ENCODE peak calls at places on chromosome 6, in seven cellular contexts. One of them, this sample, is unnamed.
A peak's percentile ranks its signal among the peaks of the same experiment; 100 is the strongest.

GRCh38 chr6:14640631-14641030 is 523.1 kb downstream of the CD83 start:
- DNase-seq in neural progenitor cell: no peak
- DNase-seq in hepatocyte: no peak
- DNase-seq in type B pancreatic cell: no peak
- DNase-seq in H9: no peak
- DNase-seq in osteocyte: no peak
- DNase-seq in Peyer's patch: no peak
- DNase-seq in this sample: no peak

GRCh38 chr6:52548353-52548713 is 28.5 kb downstream of the TRAM2 start:
- DNase-seq in Peyer's patch: no peak
- DNase-seq in hepatocyte: no peak
- DNase-seq in osteocyte: no peak
- DNase-seq in neural progenitor cell: no peak
- DNase-seq in type B pancreatic cell: no peak
- DNase-seq in H9: no peak
- DNase-seq in this sample: no peak

GRCh38 chr6:104629826-104630225 is 229.9 kb downstream of the HACE1 start:
- DNase-seq in H9: no peak
- DNase-seq in Peyer's patch: no peak
- DNase-seq in type B pancreatic cell: no peak
- DNase-seq in neural progenitor cell: no peak
- DNase-seq in hepatocyte: no peak
- DNase-seq in osteocyte: no peak
- DNase-seq in this sample: no peak

GRCh38 chr6:159871241-159871640 is 19.5 kb upstream of the MAS1 start:
- DNase-seq in osteocyte: no peak
- DNase-seq in Peyer's patch: no peak
- DNase-seq in type B pancreatic cell: no peak
- DNase-seq in neural progenitor cell: no peak
- DNase-seq in H9: no peak
- DNase-seq in hepatocyte: no peak
- DNase-seq in this sample: no peak

GRCh38 chr6:22929228-22929627 is 359.9 kb downstream of the HDGFL1 start:
- DNase-seq in Peyer's patch: no peak
- DNase-seq in hepatocyte: no peak
- DNase-seq in neural progenitor cell: no peak
- DNase-seq in type B pancreatic cell: no peak
- DNase-seq in osteocyte: no peak
- DNase-seq in H9: no peak
- DNase-seq in this sample: no peak

GRCh38 chr6:122872311-122872710 is 83.3 kb downstream of the SMPDL3A start:
- DNase-seq in hepatocyte: no peak
- DNase-seq in osteocyte: no peak
- DNase-seq in type B pancreatic cell: no peak
- DNase-seq in Peyer's patch: no peak
- DNase-seq in H9: no peak
- DNase-seq in neural progenitor cell: no peak
- DNase-seq in this sample: no peak

GRCh38 chr6:34090495-34090894 is 55.4 kb downstream of the GRM4 start:
- DNase-seq in type B pancreatic cell: no peak
- DNase-seq in Peyer's patch: no peak
- DNase-seq in hepatocyte: no peak
- DNase-seq in neural progenitor cell: no peak
- DNase-seq in osteocyte: no peak
- DNase-seq in H9: no peak
- DNase-seq in this sample: no peak

GRCh38 chr6:33979750-33980149 is 166.1 kb downstream of the GRM4 start:
- DNase-seq in Peyer's patch: no peak
- DNase-seq in neural progenitor cell: no peak
- DNase-seq in hepatocyte: no peak
- DNase-seq in osteocyte: no peak
- DNase-seq in H9: no peak
- DNase-seq in type B pancreatic cell: no peak
- DNase-seq in this sample: no peak

GRCh38 chr6:52551483-52552277 is 25.2 kb downstream of the TRAM2 start:
- DNase-seq in type B pancreatic cell: no peak
- DNase-seq in Peyer's patch: no peak
- DNase-seq in neural progenitor cell: peak; percentile 71
- DNase-seq in osteocyte: peak; percentile 90
- DNase-seq in H9: peak; percentile 67
- DNase-seq in hepatocyte: peak; percentile 60
- DNase-seq in this sample: no peak

GRCh38 chr6:143592335-143592734 is 80.8 kb upstream of the FUCA2 start:
- DNase-seq in neural progenitor cell: peak; percentile 69
- DNase-seq in osteocyte: no peak
- DNase-seq in H9: no peak
- DNase-seq in hepatocyte: peak; percentile 19
- DNase-seq in type B pancreatic cell: no peak
- DNase-seq in Peyer's patch: no peak
- DNase-seq in this sample: no peak

GRCh38 chr6:155481215-155481614 is 25.6 kb upstream of the NOX3 start:
- DNase-seq in Peyer's patch: no peak
- DNase-seq in neural progenitor cell: no peak
- DNase-seq in hepatocyte: no peak
- DNase-seq in H9: no peak
- DNase-seq in type B pancreatic cell: no peak
- DNase-seq in osteocyte: no peak
- DNase-seq in this sample: no peak

GRCh38 chr6:4788953-4789584 is 12.9 kb downstream of the CDYL start:
- DNase-seq in hepatocyte: no peak
- DNase-seq in Peyer's patch: no peak
- DNase-seq in H9: peak; percentile 55
- DNase-seq in osteocyte: no peak
- DNase-seq in neural progenitor cell: peak; percentile 28
- DNase-seq in type B pancreatic cell: no peak
- DNase-seq in this sample: no peak

GRCh38 chr6:4788482-4788881 is 12.3 kb downstream of the CDYL start:
- DNase-seq in osteocyte: no peak
- DNase-seq in H9: no peak
- DNase-seq in type B pancreatic cell: no peak
- DNase-seq in Peyer's patch: no peak
- DNase-seq in neural progenitor cell: no peak
- DNase-seq in hepatocyte: no peak
- DNase-seq in this sample: no peak

GRCh38 chr6:4786936-4787504 is 10.8 kb downstream of the CDYL start:
- DNase-seq in neural progenitor cell: no peak
- DNase-seq in osteocyte: no peak
- DNase-seq in hepatocyte: no peak
- DNase-seq in H9: no peak
- DNase-seq in type B pancreatic cell: no peak
- DNase-seq in Peyer's patch: no peak
- DNase-seq in this sample: no peak

GRCh38 chr6:4791174-4791573 is 15.0 kb downstream of the CDYL start:
- DNase-seq in hepatocyte: no peak
- DNase-seq in neural progenitor cell: no peak
- DNase-seq in Peyer's patch: no peak
- DNase-seq in H9: no peak
- DNase-seq in type B pancreatic cell: no peak
- DNase-seq in osteocyte: no peak
- DNase-seq in this sample: no peak

DNA sequence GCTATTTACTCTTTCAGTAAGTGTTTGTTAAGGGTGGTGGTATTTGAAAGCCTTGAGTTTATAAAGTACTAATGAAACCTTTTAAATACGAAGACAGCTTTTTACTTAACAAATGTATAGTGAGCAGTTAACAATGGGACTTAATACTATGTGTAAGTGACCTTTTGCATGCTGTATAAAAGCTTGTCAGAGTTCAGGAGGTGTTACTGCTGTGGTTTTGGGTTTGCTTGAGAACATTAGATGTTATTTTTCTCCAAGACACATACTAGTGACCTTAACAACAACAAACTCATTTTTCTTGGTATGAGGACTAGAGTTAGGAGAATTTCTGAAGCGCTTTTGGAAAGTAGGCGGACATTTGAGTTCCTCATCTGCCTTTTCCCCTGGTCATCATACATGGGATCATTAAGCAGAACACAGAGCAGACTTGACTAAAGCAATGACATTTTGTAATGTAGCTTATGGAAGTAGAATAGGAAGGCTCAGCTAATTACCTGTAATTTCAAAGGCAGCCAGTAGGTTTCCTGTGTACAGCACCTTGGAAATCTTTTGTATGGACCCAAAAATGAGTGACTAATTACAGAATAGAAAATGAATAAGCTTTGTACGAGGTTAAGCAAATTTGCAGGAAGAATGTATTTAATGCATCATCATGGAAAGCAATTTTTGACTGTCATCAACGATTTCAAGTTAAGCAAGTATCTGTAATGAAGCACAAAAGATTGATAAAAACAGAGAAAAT is 14.1 kb downstream of the CDYL start:
- DNase-seq in H9: no peak
- DNase-seq in hepatocyte: no peak
- DNase-seq in Peyer's patch: no peak
- DNase-seq in osteocyte: no peak
- DNase-seq in type B pancreatic cell: no peak
- DNase-seq in neural progenitor cell: no peak
- DNase-seq in this sample: no peak
- TF ChIP-seq CTCF in H9: peak; percentile 58
- TF ChIP-seq CTCF in hepatocyte: no peak
- TF ChIP-seq CTCF in Peyer's patch: no peak
- TF ChIP-seq CTCF in osteocyte: no peak
- TF ChIP-seq CTCF in type B pancreatic cell: peak; percentile 56
- TF ChIP-seq CTCF in neural progenitor cell: peak; percentile 29
- TF ChIP-seq CTCF in this sample: peak; percentile 20

GRCh38 chr6:1552296-1552761 is 57.4 kb upstream of the FOXC1 start:
- DNase-seq in type B pancreatic cell: no peak
- DNase-seq in hepatocyte: no peak
- DNase-seq in H9: no peak
- DNase-seq in neural progenitor cell: peak; percentile 26
- DNase-seq in osteocyte: no peak
- DNase-seq in Peyer's patch: no peak
- DNase-seq in this sample: no peak

GRCh38 chr6:1558388-1558787 is 51.3 kb upstream of the FOXC1 start:
- DNase-seq in Peyer's patch: no peak
- DNase-seq in type B pancreatic cell: no peak
- DNase-seq in neural progenitor cell: no peak
- DNase-seq in H9: no peak
- DNase-seq in hepatocyte: no peak
- DNase-seq in osteocyte: peak; percentile 38
- DNase-seq in this sample: no peak

GRCh38 chr6:1554241-1554880 is 55.4 kb upstream of the FOXC1 start:
- DNase-seq in osteocyte: peak; percentile 56
- DNase-seq in type B pancreatic cell: no peak
- DNase-seq in neural progenitor cell: peak; percentile 16
- DNase-seq in H9: no peak
- DNase-seq in Peyer's patch: no peak
- DNase-seq in hepatocyte: no peak
- DNase-seq in this sample: no peak

GRCh38 chr6:1553562-1554088 is 56.1 kb upstream of the FOXC1 start:
- DNase-seq in osteocyte: no peak
- DNase-seq in H9: no peak
- DNase-seq in Peyer's patch: no peak
- DNase-seq in hepatocyte: no peak
- DNase-seq in neural progenitor cell: no peak
- DNase-seq in type B pancreatic cell: no peak
- DNase-seq in this sample: no peak

GRCh38 chr6:1554881-1555569 is 54.7 kb upstream of the FOXC1 start:
- DNase-seq in hepatocyte: peak; percentile 72
- DNase-seq in H9: peak; percentile 49
- DNase-seq in neural progenitor cell: peak; percentile 78
- DNase-seq in type B pancreatic cell: no peak
- DNase-seq in Peyer's patch: peak; percentile 80
- DNase-seq in osteocyte: peak; percentile 74
- DNase-seq in this sample: peak; percentile 51
- TF ChIP-seq CTCF in hepatocyte: peak; percentile 68
- TF ChIP-seq CTCF in H9: peak; percentile 50
- TF ChIP-seq CTCF in neural progenitor cell: peak; percentile 81
- TF ChIP-seq CTCF in type B pancreatic cell: no peak
- TF ChIP-seq CTCF in Peyer's patch: peak; percentile 80
- TF ChIP-seq CTCF in osteocyte: no peak
- TF ChIP-seq CTCF in this sample: peak; percentile 98

DNA sequence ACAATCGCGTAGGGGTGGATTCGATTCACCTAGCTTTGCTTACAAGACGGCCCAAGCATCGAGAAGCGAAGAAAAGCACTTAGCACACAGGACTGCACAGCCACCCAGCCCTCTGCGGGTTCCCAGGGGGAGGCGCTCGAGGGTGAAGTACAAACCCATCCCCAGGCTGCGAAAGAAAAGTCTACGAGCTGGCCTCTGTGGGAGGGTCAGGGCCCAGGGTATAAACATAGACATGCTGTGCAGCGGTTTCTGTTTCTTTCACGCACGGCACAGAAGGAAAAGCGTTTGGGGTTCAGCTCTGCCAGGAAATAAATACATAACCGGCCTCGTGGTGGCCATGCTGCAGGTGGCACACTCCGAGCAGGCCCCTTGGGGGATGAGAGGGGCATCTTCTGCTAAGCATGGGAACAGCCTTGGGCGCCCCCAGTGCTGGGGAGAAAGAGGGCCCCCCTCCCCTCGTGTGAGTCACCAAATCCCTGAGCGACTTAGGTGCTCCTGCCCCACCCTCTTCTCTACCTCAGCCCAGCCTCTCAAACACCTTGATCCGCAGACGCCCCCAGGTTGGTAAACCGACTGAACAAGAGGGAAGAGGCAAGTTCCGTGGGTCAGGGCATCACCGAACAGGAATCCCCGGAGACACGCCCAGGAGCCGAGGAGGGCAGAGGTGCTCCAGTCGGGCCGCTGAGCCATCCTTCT is 91.6 kb upstream of the RIPOR2 start:
- DNase-seq in Peyer's patch: no peak
- DNase-seq in H9: peak; percentile 69
- DNase-seq in hepatocyte: no peak
- DNase-seq in neural progenitor cell: no peak
- DNase-seq in osteocyte: no peak
- DNase-seq in type B pancreatic cell: no peak
- DNase-seq in this sample: no peak
- TF ChIP-seq CTCF in Peyer's patch: peak; percentile 26
- TF ChIP-seq CTCF in H9: peak; percentile 43
- TF ChIP-seq CTCF in hepatocyte: no peak
- TF ChIP-seq CTCF in neural progenitor cell: no peak
- TF ChIP-seq CTCF in osteocyte: no peak
- TF ChIP-seq CTCF in type B pancreatic cell: no peak
- TF ChIP-seq CTCF in this sample: peak; percentile 51

DNA sequence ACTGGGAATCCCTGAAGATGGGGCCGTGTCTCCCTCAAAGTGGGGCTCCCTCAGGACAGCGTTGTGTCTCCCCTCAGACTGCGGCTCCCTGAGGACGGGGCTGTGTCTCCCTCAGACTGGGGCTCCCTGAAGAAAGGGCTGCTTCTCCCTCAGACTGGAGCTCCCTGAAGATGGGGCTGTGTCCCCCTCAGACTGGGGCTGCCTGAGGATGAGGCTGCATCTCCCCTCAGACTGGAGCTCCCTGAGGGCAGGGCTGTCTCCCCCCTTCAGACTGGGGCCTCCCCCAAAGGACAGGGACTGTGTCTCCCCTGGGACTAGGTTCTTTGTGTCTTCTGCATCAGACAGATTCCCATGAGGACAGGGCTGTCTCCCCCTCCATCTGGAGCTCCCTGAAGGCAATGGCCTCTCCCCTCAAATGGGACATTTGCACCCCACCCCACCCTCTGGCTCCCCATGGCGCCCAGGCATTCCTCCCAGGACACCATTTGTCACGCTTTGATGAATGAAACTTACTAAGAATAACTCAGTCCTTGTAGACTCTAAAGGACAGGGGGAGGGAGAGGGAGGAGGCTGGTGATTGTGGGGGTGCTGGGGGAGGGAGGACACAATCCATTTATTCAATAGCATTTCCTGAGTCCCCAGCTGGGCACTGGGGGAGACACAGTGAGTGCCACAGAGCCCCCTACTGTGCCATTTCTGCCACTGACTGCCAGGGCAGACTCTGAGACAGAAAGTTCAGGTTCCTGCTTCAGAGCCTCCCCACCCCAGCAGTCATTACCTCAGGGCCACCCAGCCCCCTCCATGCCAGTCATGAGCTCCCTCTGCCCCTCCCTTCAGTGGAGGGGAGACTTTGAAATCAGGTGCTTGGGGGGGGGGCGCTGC is 122.4 kb downstream of the MRPL14 start:
- DNase-seq in osteocyte: no peak
- DNase-seq in H9: no peak
- DNase-seq in hepatocyte: no peak
- DNase-seq in type B pancreatic cell: no peak
- DNase-seq in neural progenitor cell: no peak
- DNase-seq in Peyer's patch: peak; percentile 33
- DNase-seq in this sample: peak; percentile 67
- TF ChIP-seq CTCF in osteocyte: peak; percentile 37
- TF ChIP-seq CTCF in H9: peak; percentile 17
- TF ChIP-seq CTCF in hepatocyte: peak; percentile 11
- TF ChIP-seq CTCF in type B pancreatic cell: peak; percentile 43
- TF ChIP-seq CTCF in neural progenitor cell: peak; percentile 9
- TF ChIP-seq CTCF in Peyer's patch: no peak
- TF ChIP-seq CTCF in this sample: peak; percentile 58

This sample was measured in CD14-positive monocyte.